ENCODE peak calls at places on chromosome 19, in eight cellular contexts. T is heart left ventricle, O is GM23248, U is small intestine, R is neuronal stem cell, A is GM12864, P is psoas muscle, G is fibroblast of the aortic adventitia. K is an unnamed sample.

GRCh38 chr19:37817180-37817911 is 38.0 kb upstream of the ZNF573 start:
- DNase-seq in O (peak), G (peak), T (peak), R (peak), P (peak), A (no peak), U (peak), K (no peak)

GRCh38 chr19:49643466-49643865 is 1.5 kb downstream of the SCAF1 start:
- DNase-seq in P (peak), R (no peak), A (no peak), T (no peak), U (no peak), G (no peak), O (peak), K (no peak)

GRCh38 chr19:41083516-41083915 is 4.7 kb upstream of the CYP2A13 start:
- DNase-seq in O (no peak), U (no peak), P (no peak), T (no peak), R (no peak), A (no peak), G (no peak), K (no peak)

GRCh38 chr19:42538841-42539709 is 10.8 kb upstream of the CEACAM1 start:
- DNase-seq in U (no peak), G (no peak), P (no peak), O (no peak), A (no peak), T (no peak), R (no peak), K (no peak)

GRCh38 chr19:30567535-30568232 is 195.5 kb downstream of the ZNF536 start:
- DNase-seq in O (peak), T (no peak), R (no peak), U (no peak), P (no peak), A (no peak), G (no peak), K (no peak)

GRCh38 chr19:56271096-56271495 is 1.5 kb upstream of the EDDM13 start:
- DNase-seq in U (no peak), R (no peak), G (no peak), O (no peak), A (no peak), P (no peak), T (no peak), K (no peak)

GRCh38 chr19:10516671-10517286 is 468 bp downstream of the S1PR5 start:
- DNase-seq in O (peak), R (no peak), P (no peak), G (no peak), A (no peak), T (no peak), U (no peak), K (no peak)

GRCh38 chr19:17648097-17648660 is 40.0 kb downstream of the UNC13A start:
- DNase-seq in O (no peak), T (no peak), A (no peak), U (no peak), R (no peak), G (no peak), P (peak), K (no peak)

GRCh38 chr19:1823020-1823419 is 10.9 kb upstream of the ATP8B3 start:
- DNase-seq in G (no peak), T (no peak), U (no peak), R (no peak), A (no peak), O (no peak), P (no peak), K (no peak)

GRCh38 chr19:38726761-38727301 is 17.4 kb downstream of the CAPN12 start:
- DNase-seq in U (no peak), P (no peak), T (peak), A (no peak), R (no peak), G (no peak), O (no peak), K (no peak)

GRCh38 chr19:1744822-1745563 is 8.3 kb upstream of the ONECUT3 start:
- DNase-seq in R (no peak), A (no peak), T (no peak), G (no peak), O (no peak), U (no peak), P (no peak), K (no peak)

GRCh38 chr19:48714759-48715261 is 4.7 kb downstream of the MAMSTR start:
- DNase-seq in P (peak), T (no peak), R (no peak), O (no peak), G (no peak), U (peak), A (no peak), K (no peak)

GRCh38 chr19:33214621-33215020 is 11.0 kb downstream of the SLC7A10 start:
- DNase-seq in T (no peak), G (peak), P (peak), O (peak), U (peak), R (no peak), A (no peak), K (no peak)

GRCh38 chr19:52138614-52139290 is 986 bp downstream of the ZNF616 start:
- DNase-seq in A (no peak), R (no peak), G (no peak), T (peak), P (no peak), O (peak), U (peak), K (no peak)

GRCh38 chr19:10551698-10552301 is 8.1 kb downstream of the ATG4D start:
- DNase-seq in G (peak), P (no peak), U (peak), T (no peak), R (no peak), O (peak), A (no peak), K (no peak)

GRCh38 chr19:18434411-18435184 is 3.3 kb downstream of the ISYNA1 start:
- DNase-seq in P (no peak), A (no peak), R (no peak), T (no peak), G (no peak), O (peak), U (no peak), K (no peak)

GRCh38 chr19:7463575-7463974 is 25.3 kb downstream of the PEX11G start:
- DNase-seq in P (no peak), U (no peak), R (no peak), G (no peak), T (no peak), A (no peak), O (no peak), K (no peak)

GRCh38 chr19:47230122-47230920 is 678 bp downstream of the BBC3 start:
- DNase-seq in O (peak), G (peak), T (peak), P (peak), A (no peak), R (no peak), U (no peak), K (no peak)

GRCh38 chr19:17248011-17248776 is 2.5 kb upstream of the NR2F6 start:
- DNase-seq in T (no peak), R (no peak), U (peak), A (no peak), G (no peak), P (no peak), O (no peak), K (no peak)

GRCh38 chr19:39937792-39938191 is 3.4 kb upstream of the FCGBP start:
- DNase-seq in G (no peak), O (no peak), A (no peak), T (no peak), P (no peak), R (no peak), U (no peak), K (no peak)

GRCh38 chr19:39941615-39942507 is 7.4 kb upstream of the FCGBP start:
- DNase-seq in T (peak), R (peak), P (no peak), G (no peak), A (peak), U (peak), O (no peak), K (peak)

GRCh38 chr19:39940221-39940833 is 5.9 kb upstream of the FCGBP start:
- DNase-seq in P (no peak), T (no peak), G (no peak), R (no peak), O (no peak), U (no peak), A (no peak), K (no peak)

GRCh38 chr19:39943586-39943985 is 9.2 kb upstream of the FCGBP start:
- DNase-seq in G (no peak), P (no peak), U (peak), O (no peak), T (no peak), R (no peak), A (no peak), K (no peak)

GRCh38 chr19:39941151-39941550 is 6.7 kb upstream of the FCGBP start:
- DNase-seq in T (no peak), U (no peak), P (no peak), R (no peak), O (no peak), G (no peak), A (no peak), K (no peak)
- H3K4me3 ChIP-seq in T (no peak), U (no peak), P (no peak), R (no peak), O (no peak), G (no peak), A (no peak), K (no peak)

GRCh38 chr19:34835952-34836351 is 62.9 kb upstream of the ZNF599 start:
- DNase-seq in O (no peak), T (no peak), P (no peak), A (no peak), G (no peak), R (no peak), U (no peak), K (no peak)
- H3K4me3 ChIP-seq in O (no peak), T (no peak), P (no peak), A (no peak), G (no peak), R (no peak), U (no peak), K (no peak)

DNA sequence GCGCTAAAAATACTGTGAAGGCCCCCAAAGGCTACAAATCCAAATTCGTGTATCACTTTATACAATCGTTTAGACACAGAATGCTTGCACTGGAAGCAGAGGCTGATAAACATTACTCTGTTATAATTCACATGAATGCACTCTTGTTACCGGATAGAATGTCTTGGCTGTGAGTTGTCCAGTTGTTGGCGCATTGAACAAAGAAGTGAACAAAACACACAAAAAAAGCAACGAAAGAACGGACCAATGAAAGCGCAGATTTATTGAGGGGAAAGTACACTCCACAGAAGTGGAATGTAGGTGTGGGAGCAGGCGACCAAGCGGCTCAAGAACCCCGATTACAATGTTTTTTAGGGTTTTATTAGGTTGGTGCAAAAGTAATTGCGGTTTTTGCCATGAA is 529 bp upstream of the ZNF418 start:
- DNase-seq in O (no peak), G (no peak), P (no peak), R (no peak), U (no peak), A (no peak), T (no peak), K (no peak)
- H3K4me3 ChIP-seq in O (peak), G (no peak), P (peak), R (no peak), U (no peak), A (no peak), T (peak), K (no peak)

GRCh38 chr19:15286688-15287355 is 45.5 kb downstream of the BRD4 start:
- DNase-seq in A (no peak), U (no peak), O (no peak), R (no peak), P (no peak), G (no peak), T (no peak), K (no peak)

GRCh38 chr19:15284896-15285295 is 47.4 kb downstream of the BRD4 start:
- DNase-seq in P (no peak), R (no peak), U (no peak), O (no peak), A (no peak), G (no peak), T (no peak), K (no peak)

GRCh38 chr19:15284091-15284490 is 48.2 kb downstream of the BRD4 start:
- DNase-seq in O (no peak), P (no peak), G (no peak), R (no peak), T (no peak), U (no peak), A (no peak), K (no peak)

GRCh38 chr19:15287496-15287895 is 44.8 kb downstream of the BRD4 start:
- DNase-seq in G (no peak), T (no peak), P (no peak), R (no peak), A (no peak), U (no peak), O (no peak), K (no peak)

DNA sequence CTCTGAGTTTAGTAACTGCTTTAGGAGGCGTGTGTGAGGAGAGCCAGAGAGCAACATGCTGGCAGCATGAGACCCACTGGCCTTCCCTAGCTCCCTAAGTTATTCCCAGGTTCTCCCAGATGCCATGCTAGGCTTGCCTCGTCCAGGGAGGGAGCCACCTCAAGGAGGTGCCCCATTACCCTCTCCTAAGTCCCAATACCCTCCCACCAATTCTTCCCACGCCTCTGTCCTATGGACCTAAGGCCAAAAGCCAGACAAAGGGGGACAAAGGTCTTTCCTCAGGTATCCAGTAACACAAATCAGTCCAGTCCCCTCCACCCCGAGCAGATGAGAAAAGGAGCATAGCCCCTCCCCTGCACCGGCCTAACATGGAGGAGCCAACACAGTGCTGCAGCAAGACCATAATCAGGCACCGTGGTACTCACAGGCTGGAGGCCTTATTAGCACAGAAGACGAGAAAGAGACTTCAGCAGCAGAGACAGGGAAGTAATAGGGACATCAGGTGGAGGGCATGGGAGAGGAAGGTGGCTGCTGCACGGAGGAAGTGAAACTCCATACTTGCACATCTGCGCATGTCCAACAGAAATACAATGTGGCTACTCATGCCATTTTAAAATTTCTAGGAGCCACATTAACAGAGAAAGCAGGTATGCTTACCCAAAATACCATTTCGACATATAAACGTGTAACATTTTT is 46.3 kb downstream of the BRD4 start:
- DNase-seq in O (no peak), G (no peak), U (peak), A (peak), P (no peak), T (no peak), R (no peak), K (no peak)
- H3K4me3 ChIP-seq in O (no peak), G (no peak), U (no peak), A (peak), P (no peak), T (no peak), R (no peak), K (no peak)

K was measured in skeletal muscle cell.